ENCODE peak calls at places on chromosomes 5 and 9, in eight cellular contexts. F is transverse colon, A is small intestine, H is keratinocyte, Y is uterus, P is ovary, Q is SJSA1, W is cardiac muscle cell. N is an unnamed sample. For H3K4me1, the result is how much of the 10 kb centered on the place peaks cover.

GRCh38 chr5:168875839-168876238 is 296.7 kb upstream of the PANK3 start:
- DNase-seq in F (no peak), A (no peak), H (no peak), Y (no peak), P (no peak), Q (no peak), W (no peak), N (no peak)

GRCh38 chr9:134636142-134636507 is 5.5 kb upstream of the COL5A1 start:
- DNase-seq in F (no peak), A (no peak), H (no peak), Y (peak), P (peak), Q (no peak), W (no peak), N (no peak)

GRCh38 chr5:132022737-132023136 is 11.3 kb upstream of the ACSL6 start:
- DNase-seq in F (no peak), A (no peak), H (no peak), Y (no peak), P (no peak), Q (no peak), W (no peak), N (no peak)

GRCh38 chr5:105740242-105740641 is 1930.5 kb downstream of the EFNA5 start:
- DNase-seq in F (no peak), A (no peak), H (no peak), Y (no peak), P (no peak), Q (no peak), W (no peak), N (no peak)

GRCh38 chr5:38534122-38534408 is 22.4 kb downstream of the LIFR start:
- DNase-seq in F (no peak), A (no peak), H (no peak), Y (no peak), P (no peak), Q (no peak), W (no peak), N (no peak)

GRCh38 chr5:102772273-102772672 is 17.2 kb downstream of the PAM start:
- DNase-seq in F (no peak), A (no peak), H (no peak), Y (no peak), P (no peak), Q (no peak), W (peak), N (no peak)

GRCh38 chr5:36606437-36607113 is at the start of gene SLC1A3:
- DNase-seq in F (peak), A (peak), H (peak), Y (no peak), P (peak), Q (peak), W (peak), N (peak)

GRCh38 chr5:91328743-91329142 is 54.4 kb downstream of the ARRDC3 start:
- DNase-seq in F (no peak), A (no peak), H (no peak), Y (no peak), P (no peak), Q (no peak), W (no peak), N (no peak)

GRCh38 chr9:75390951-75391350 is 302.6 kb downstream of the OSTF1 start:
- DNase-seq in F (no peak), A (no peak), H (no peak), Y (no peak), P (no peak), Q (no peak), W (no peak), N (no peak)

GRCh38 chr5:143796110-143796509 is 15.9 kb upstream of the HMHB1 start:
- DNase-seq in F (no peak), A (no peak), H (no peak), Y (no peak), P (no peak), Q (no peak), W (peak), N (no peak)

GRCh38 chr9:123426406-123426805 is 70.4 kb downstream of the CRB2 start:
- DNase-seq in F (no peak), A (peak), H (no peak), Y (no peak), P (no peak), Q (no peak), W (no peak), N (no peak)

GRCh38 chr9:76902395-76902794 is 3.5 kb downstream of the PRUNE2 start:
- DNase-seq in F (no peak), A (no peak), H (no peak), Y (no peak), P (no peak), Q (no peak), W (no peak), N (no peak)

GRCh38 chr5:86709157-86709881 is 91.6 kb downstream of the COX7C start:
- DNase-seq in F (no peak), A (no peak), H (no peak), Y (no peak), P (no peak), Q (no peak), W (no peak), N (no peak)

GRCh38 chr5:136374003-136374402 is 8.7 kb upstream of the TRPC7 start:
- DNase-seq in F (no peak), A (peak), H (no peak), Y (no peak), P (no peak), Q (no peak), W (peak), N (peak)

GRCh38 chr9:127878001-127878651 is 651 bp upstream of the AK1 start:
- DNase-seq in F (no peak), A (no peak), H (no peak), Y (no peak), P (peak), Q (peak), W (peak), N (peak)

GRCh38 chr9:3296536-3296935 is 229.3 kb downstream of the RFX3 start:
- DNase-seq in F (no peak), A (no peak), H (no peak), Y (no peak), P (no peak), Q (no peak), W (no peak), N (no peak)

GRCh38 chr5:137619191-137619870 is 116.6 kb downstream of the KLHL3 start:
- DNase-seq in F (no peak), A (no peak), H (no peak), Y (peak), P (peak), Q (peak), W (peak), N (peak)

GRCh38 chr5:67187318-67187717 is 9.3 kb downstream of the CD180 start:
- DNase-seq in F (no peak), A (no peak), H (no peak), Y (no peak), P (no peak), Q (no peak), W (no peak), N (no peak)

GRCh38 chr9:137305060-137305787 is 3.2 kb upstream of the NRARP start:
- DNase-seq in F (peak), A (peak), H (no peak), Y (peak), P (peak), Q (peak), W (peak), N (peak)

GRCh38 chr5:175748650-175749049 is 90.8 kb downstream of the HRH2 start:
- DNase-seq in F (no peak), A (no peak), H (no peak), Y (no peak), P (no peak), Q (peak), W (no peak), N (no peak)

GRCh38 chr5:151139015-151139414 is 18.6 kb downstream of the ANXA6 start:
- DNase-seq in F (no peak), A (no peak), H (no peak), Y (no peak), P (no peak), Q (no peak), W (no peak), N (no peak)

GRCh38 chr5:151141535-151141934 is 16.0 kb downstream of the ANXA6 start:
- DNase-seq in F (peak), A (no peak), H (no peak), Y (peak), P (peak), Q (no peak), W (no peak), N (no peak)

GRCh38 chr5:151139646-151140045 is 17.9 kb downstream of the ANXA6 start:
- DNase-seq in F (no peak), A (no peak), H (no peak), Y (no peak), P (no peak), Q (no peak), W (no peak), N (no peak)

GRCh38 chr5:151142933-151143332 is 14.6 kb downstream of the ANXA6 start:
- DNase-seq in F (no peak), A (no peak), H (no peak), Y (no peak), P (no peak), Q (no peak), W (no peak), N (no peak)

GRCh38 chr5:151140686-151141459 is 16.7 kb downstream of the ANXA6 start:
- DNase-seq in F (no peak), A (no peak), H (no peak), Y (no peak), P (no peak), Q (no peak), W (no peak), N (no peak)
- H3K4me3 ChIP-seq in F (no peak), A (no peak), H (no peak), Y (no peak), P (no peak), Q (no peak), W (no peak), N (no peak)

DNA sequence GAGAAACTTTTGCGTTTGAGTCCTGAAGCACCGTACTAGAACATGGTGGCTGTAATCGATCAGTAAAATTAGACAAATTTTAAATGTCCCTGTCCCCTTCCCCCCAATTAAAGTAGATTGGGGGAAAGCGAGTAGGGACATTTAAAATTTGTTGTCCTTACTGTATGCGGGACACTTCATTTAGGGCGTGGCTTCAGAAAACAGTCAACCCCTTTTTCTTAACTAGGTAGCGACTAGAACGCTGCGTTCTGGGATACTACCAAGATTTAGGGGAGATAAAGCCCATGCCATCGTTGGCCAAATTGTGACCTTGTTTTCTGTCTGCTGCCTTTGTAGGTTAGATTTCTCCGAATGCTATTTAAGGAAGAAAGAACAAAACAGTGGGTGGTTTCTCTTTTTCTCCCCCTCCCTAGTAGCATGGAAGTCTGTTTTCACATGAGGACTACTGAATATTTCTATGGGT is 1.2 kb downstream of the CKS2 start:
- DNase-seq in F (no peak), A (peak), H (no peak), Y (no peak), P (no peak), Q (no peak), W (peak), N (no peak)
- H3K4me1 ChIP-seq in F (under half), A (under half), H (under half), Y (under half), P (under half), Q (under half), W (under half), N (under half)

GRCh38 chr5:179486596-179487051 is 63.7 kb upstream of the RUFY1 start:
- DNase-seq in F (no peak), A (no peak), H (no peak), Y (no peak), P (no peak), Q (no peak), W (peak), N (no peak)
- H3K4me3 ChIP-seq in F (no peak), A (no peak), H (no peak), Y (no peak), P (no peak), Q (no peak), W (no peak), N (no peak)

GRCh38 chr9:14317667-14318255 is 3.8 kb upstream of the NFIB start:
- DNase-seq in F (no peak), A (no peak), H (no peak), Y (no peak), P (no peak), Q (no peak), W (no peak), N (no peak)

GRCh38 chr9:14314929-14315753 is 1.2 kb upstream of the NFIB start:
- DNase-seq in F (peak), A (peak), H (no peak), Y (peak), P (peak), Q (peak), W (peak), N (peak)

GRCh38 chr9:14314424-14314928 is 535 bp upstream of the NFIB start:
- DNase-seq in F (peak), A (peak), H (peak), Y (peak), P (peak), Q (peak), W (peak), N (peak)

GRCh38 chr9:14315754-14316573 is 2.0 kb upstream of the NFIB start:
- DNase-seq in F (peak), A (peak), H (no peak), Y (peak), P (peak), Q (no peak), W (peak), N (peak)

GRCh38 chr9:14316574-14317304 is 2.8 kb upstream of the NFIB start:
- DNase-seq in F (no peak), A (no peak), H (no peak), Y (peak), P (no peak), Q (no peak), W (no peak), N (peak)
- H3K4me1 ChIP-seq in F (under half), A (under half), H (half or more), Y (under half), P (under half), Q (under half), W (under half), N (under half)

GRCh38 chr9:7033611-7034010 is 275.8 kb downstream of the KDM4C start:
- DNase-seq in F (no peak), A (no peak), H (no peak), Y (no peak), P (no peak), Q (no peak), W (no peak), N (no peak)
- H3K4me3 ChIP-seq in F (no peak), A (no peak), H (no peak), Y (no peak), P (no peak), Q (no peak), W (no peak), N (no peak)

DNA sequence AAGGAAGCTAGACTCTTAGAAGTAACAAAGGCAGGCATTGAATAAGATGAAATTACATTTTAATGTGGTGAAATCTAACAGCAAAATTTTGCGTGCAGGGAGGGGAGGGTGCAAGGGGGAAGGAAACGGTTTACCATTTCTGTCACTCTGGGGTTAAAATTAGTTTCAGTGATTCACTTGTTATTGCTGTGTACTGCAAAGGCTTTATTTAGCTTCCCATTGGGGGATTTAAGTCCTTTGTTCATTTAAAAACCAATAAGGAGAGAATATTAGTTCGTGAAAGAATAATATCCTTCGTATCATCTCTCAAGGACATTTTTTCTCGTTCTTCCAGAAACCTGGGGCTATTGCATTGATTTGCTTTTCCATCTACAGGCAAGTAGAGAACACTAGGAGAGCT is 667.8 kb upstream of the RGMB start:
- DNase-seq in F (no peak), A (no peak), H (no peak), Y (no peak), P (no peak), Q (no peak), W (no peak), N (no peak)
- H3K4me1 ChIP-seq in F (under half), A (under half), H (under half), Y (under half), P (under half), Q (under half), W (under half), N (under half)

GRCh38 chr5:3600106-3600997 is 4.7 kb downstream of the IRX1 start:
- DNase-seq in F (no peak), A (no peak), H (no peak), Y (no peak), P (no peak), Q (no peak), W (no peak), N (no peak)

GRCh38 chr5:3602713-3603502 is 7.3 kb downstream of the IRX1 start:
- DNase-seq in F (no peak), A (peak), H (no peak), Y (no peak), P (no peak), Q (no peak), W (peak), N (no peak)

GRCh38 chr5:3599283-3600105 is 3.9 kb downstream of the IRX1 start:
- DNase-seq in F (no peak), A (no peak), H (no peak), Y (no peak), P (no peak), Q (no peak), W (no peak), N (no peak)

GRCh38 chr5:3601929-3602712 is 6.5 kb downstream of the IRX1 start:
- DNase-seq in F (no peak), A (no peak), H (no peak), Y (no peak), P (no peak), Q (no peak), W (no peak), N (no peak)

GRCh38 chr5:3601060-3601710 is 5.6 kb downstream of the IRX1 start:
- DNase-seq in F (no peak), A (no peak), H (no peak), Y (no peak), P (no peak), Q (no peak), W (no peak), N (no peak)
- H3K4me3 ChIP-seq in F (no peak), A (no peak), H (no peak), Y (no peak), P (no peak), Q (no peak), W (peak), N (no peak)

GRCh38 chr9:99516657-99517049 is 294.6 kb downstream of the SEC61B start:
- DNase-seq in F (no peak), A (no peak), H (no peak), Y (no peak), P (no peak), Q (peak), W (no peak), N (no peak)
- H3K4me1 ChIP-seq in F (under half), A (under half), H (under half), Y (under half), P (under half), Q (under half), W (under half), N (under half)

GRCh38 chr5:158679221-158679641 is 420.5 kb downstream of the EBF1 start:
- DNase-seq in F (no peak), A (no peak), H (no peak), Y (no peak), P (no peak), Q (no peak), W (no peak), N (peak)

GRCh38 chr5:158676642-158677489 is 422.9 kb downstream of the EBF1 start:
- DNase-seq in F (peak), A (no peak), H (no peak), Y (no peak), P (no peak), Q (no peak), W (no peak), N (peak)

GRCh38 chr5:158682631-158683030 is 417.1 kb downstream of the EBF1 start:
- DNase-seq in F (no peak), A (no peak), H (no peak), Y (no peak), P (no peak), Q (no peak), W (no peak), N (no peak)

DNA sequence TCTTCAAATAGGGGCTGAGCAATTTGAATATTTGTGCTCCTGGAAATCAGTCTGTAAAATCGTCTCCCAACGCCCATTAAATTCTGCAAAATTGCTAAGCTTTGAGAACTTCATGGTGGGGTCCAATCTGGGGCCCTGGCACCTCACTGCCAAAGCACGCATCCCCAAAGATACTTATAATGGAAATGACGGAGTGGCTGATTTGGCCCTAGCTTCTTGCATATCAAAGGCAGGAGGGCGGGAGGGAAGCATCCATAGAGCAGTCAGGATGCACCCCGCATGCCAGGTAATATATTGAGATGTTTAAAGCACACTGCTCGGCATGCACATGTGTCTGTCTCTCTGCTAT is 422.3 kb downstream of the EBF1 start:
- DNase-seq in F (no peak), A (no peak), H (no peak), Y (no peak), P (no peak), Q (no peak), W (no peak), N (no peak)
- H3K4me3 ChIP-seq in F (no peak), A (no peak), H (no peak), Y (no peak), P (no peak), Q (no peak), W (no peak), N (no peak)

N was measured in SJCRH30.